ENCODE peak calls at places on chromosomes 6 and 20, in seven cellular contexts. Q is A549, C is fibroblast of mammary gland, L is GM12865, M is transverse colon, I is cardiac muscle cell, J is epithelial cell of esophagus. S is an unnamed sample.

GRCh38 chr6:11298651-11299420 is 66.4 kb upstream of the NEDD9 start:
- DNase-seq in I (no peak), J (peak; percentile 16), Q (peak; percentile 16), L (no peak), M (no peak), C (no peak), S (no peak)

GRCh38 chr6:31152776-31153175 is 4.8 kb downstream of the CCHCR1 start:
- DNase-seq in C (no peak), I (no peak), L (no peak), M (no peak), J (no peak), Q (no peak), S (no peak)

GRCh38 chr6:169093770-169094553 is 159.7 kb downstream of the THBS2 start:
- DNase-seq in M (no peak), J (no peak), I (no peak), Q (no peak), C (peak; percentile 29), L (no peak), S (no peak)

GRCh38 chr6:131443514-131443913 is 129.5 kb upstream of the ARG1 start:
- DNase-seq in C (no peak), M (no peak), Q (no peak), J (no peak), L (no peak), I (no peak), S (no peak)

GRCh38 chr20:46552460-46553420 is 2.3 kb upstream of the OCSTAMP start:
- DNase-seq in I (no peak), Q (no peak), C (no peak), L (peak; percentile 88), J (no peak), M (no peak), S (no peak)

GRCh38 chr20:58065508-58066361 is 162.7 kb downstream of the ANKRD60 start:
- DNase-seq in M (no peak), I (no peak), C (peak; percentile 18), L (no peak), Q (no peak), J (peak; percentile 83), S (no peak)

GRCh38 chr6:157838718-157839430 is 15.8 kb downstream of the SNX9 start:
- DNase-seq in I (no peak), J (peak; percentile 68), L (no peak), Q (no peak), M (no peak), C (no peak), S (no peak)

GRCh38 chr6:30722280-30723112 is 2.3 kb downstream of the TUBB start:
- DNase-seq in L (peak; percentile 84), I (peak; percentile 79), C (peak; percentile 76), J (peak; percentile 80), Q (peak; percentile 73), M (peak; percentile 89), S (no peak)

GRCh38 chr20:36951977-36952738 is 650 bp upstream of the SAMHD1 start:
- DNase-seq in L (no peak), C (no peak), J (no peak), Q (no peak), M (no peak), I (no peak), S (no peak)

GRCh38 chr20:25076731-25077609 is 5.0 kb downstream of the VSX1 start:
- DNase-seq in Q (peak; percentile 80), J (peak; percentile 70), L (peak; percentile 41), I (no peak), C (peak; percentile 45), M (peak; percentile 53), S (peak; percentile 31)

GRCh38 chr6:40472354-40472753 is 114.8 kb downstream of the LRFN2 start:
- DNase-seq in L (no peak), M (no peak), I (no peak), C (no peak), Q (no peak), J (no peak), S (no peak)

GRCh38 chr20:22583773-22584629 is at the start of gene FOXA2:
- DNase-seq in C (no peak), J (peak; percentile 73), Q (peak; percentile 96), I (peak; percentile 10), M (peak; percentile 79), L (no peak), S (no peak)

GRCh38 chr6:36930483-36930882 is 24.1 kb upstream of the PI16 start:
- DNase-seq in C (peak; percentile 26), M (no peak), I (no peak), L (no peak), Q (no peak), J (no peak), S (no peak)

GRCh38 chr20:49320460-49320859 is 42.6 kb upstream of the ZNFX1 start:
- DNase-seq in C (peak; percentile 46), I (peak; percentile 52), L (no peak), J (peak; percentile 58), M (no peak), Q (peak; percentile 78), S (no peak)

GRCh38 chr6:14596410-14596809 is 478.8 kb downstream of the CD83 start:
- DNase-seq in Q (peak; percentile 36), J (peak; percentile 58), M (no peak), I (no peak), L (no peak), C (peak; percentile 97), S (peak; percentile 46)

GRCh38 chr6:148343383-148343782 is 745 bp downstream of the SASH1 start:
- DNase-seq in J (no peak), C (no peak), Q (no peak), L (no peak), I (no peak), M (no peak), S (no peak)

GRCh38 chr6:33147807-33148666 is 44.2 kb downstream of the COL11A2 start:
- DNase-seq in L (peak; percentile 35), I (peak; percentile 49), M (no peak), J (peak; percentile 56), C (peak; percentile 71), Q (peak; percentile 46), S (no peak)

GRCh38 chr6:38024908-38025307 is 205.4 kb downstream of the ZFAND3 start:
- DNase-seq in I (no peak), Q (no peak), M (no peak), J (no peak), C (no peak), L (no peak), S (no peak)

GRCh38 chr20:46222521-46223007 is 85.7 kb downstream of the CDH22 start:
- DNase-seq in M (no peak), I (peak; percentile 87), Q (no peak), L (no peak), J (no peak), C (no peak), S (no peak)

GRCh38 chr20:37309941-37310590 is 20.6 kb downstream of the MANBAL start:
- DNase-seq in J (peak; percentile 79), Q (no peak), I (no peak), C (no peak), M (no peak), L (no peak), S (no peak)

GRCh38 chr6:80543598-80544181 is 437.2 kb downstream of the BCKDHB start:
- DNase-seq in I (no peak), M (no peak), Q (no peak), J (peak; percentile 78), C (peak; percentile 80), L (no peak), S (no peak)

GRCh38 chr20:19056909-19057308 is 155.5 kb upstream of the SLC24A3 start:
- DNase-seq in I (no peak), C (no peak), Q (no peak), L (no peak), M (no peak), J (no peak), S (no peak)
- TF ChIP-seq CTCF in I (no peak), C (no peak), Q (no peak), L (no peak), M (no peak), J (no peak), S (no peak)

GRCh38 chr20:19934792-19935491 is 82.2 kb upstream of the NAA20 start:
- DNase-seq in M (peak; percentile 75), C (no peak), J (peak; percentile 83), Q (peak; percentile 74), I (no peak), L (peak; percentile 22), S (no peak)

GRCh38 chr20:19936801-19937583 is 80.2 kb upstream of the NAA20 start:
- DNase-seq in M (no peak), C (no peak), Q (no peak), L (peak; percentile 23), J (no peak), I (no peak), S (no peak)

GRCh38 chr20:19938421-19938787 is 78.8 kb upstream of the NAA20 start:
- DNase-seq in C (no peak), J (no peak), L (no peak), M (no peak), Q (no peak), I (no peak), S (no peak)

GRCh38 chr20:19935842-19936241 is 81.3 kb upstream of the NAA20 start:
- DNase-seq in J (peak; percentile 95), L (no peak), I (no peak), C (no peak), M (peak; percentile 75), Q (no peak), S (no peak)

DNA sequence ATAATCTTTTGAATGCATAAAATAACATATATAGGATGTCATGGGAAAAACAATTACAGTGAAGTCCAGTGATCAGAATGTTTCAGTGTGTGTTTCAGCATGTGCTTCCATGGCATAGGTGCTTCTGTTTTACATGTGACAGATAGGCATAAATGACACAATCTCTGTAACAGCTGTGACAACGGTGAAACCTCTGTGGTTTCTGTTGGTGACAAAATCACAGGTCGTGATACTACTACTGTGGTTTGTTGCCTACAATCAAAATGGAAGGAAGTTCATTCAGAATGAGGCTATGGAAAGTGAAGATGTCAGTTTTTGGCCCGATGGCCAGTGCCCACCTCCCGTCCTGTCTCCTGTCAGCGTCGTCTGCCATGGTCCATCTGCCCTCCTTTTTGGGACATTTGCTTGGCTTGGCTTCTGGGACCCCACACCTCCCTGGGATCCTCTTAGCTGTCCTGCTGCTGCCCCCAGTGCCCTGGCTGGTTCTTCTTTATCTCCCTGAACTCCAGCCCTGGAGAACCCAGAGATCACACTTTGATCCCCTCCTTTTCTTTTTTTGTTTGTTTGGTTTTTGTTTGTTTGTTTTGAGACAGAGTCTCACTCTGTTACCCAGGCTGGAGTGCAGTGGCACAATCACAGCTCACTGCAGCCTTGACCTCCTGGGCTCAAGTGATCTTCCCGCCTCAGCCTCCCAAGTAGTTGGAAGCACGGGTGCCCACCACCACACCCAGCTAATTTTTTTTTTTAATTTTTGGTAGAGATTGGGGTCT is 79.3 kb upstream of the NAA20 start:
- DNase-seq in C (no peak), J (no peak), Q (no peak), L (peak; percentile 82), M (no peak), I (no peak), S (no peak)
- H3K4me3 ChIP-seq in C (no peak overlapping the region), J (no peak overlapping the region), Q (no peak overlapping the region), L (no peak overlapping the region), M (no peak overlapping the region), I (no peak overlapping the region), S (no peak overlapping the region)

DNA sequence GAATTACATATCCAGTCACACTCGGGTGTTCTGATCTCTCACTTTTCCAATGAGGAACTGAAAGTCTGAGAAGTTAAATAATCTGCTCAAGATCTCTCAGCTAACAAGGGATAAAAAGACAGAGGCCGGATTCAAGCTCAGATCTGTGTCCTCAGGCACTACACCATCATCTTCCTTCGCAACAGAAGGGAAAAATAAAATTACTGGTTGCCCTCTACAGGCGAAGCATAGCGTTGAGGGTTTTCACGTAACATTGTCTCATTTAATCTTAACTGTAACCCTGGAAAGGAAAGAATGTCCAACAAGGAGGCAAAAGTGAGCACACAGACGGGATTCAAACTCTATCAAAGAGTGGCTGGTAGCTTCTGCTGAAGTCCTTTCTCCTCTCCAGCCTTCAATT is 67.8 kb upstream of the ANKEF1 start:
- DNase-seq in L (peak; percentile 7), J (peak; percentile 17), C (peak; percentile 26), I (no peak), M (no peak), Q (peak; percentile 38), S (no peak)
- TF ChIP-seq CTCF in L (peak; percentile 23), J (peak; percentile 23), C (peak; percentile 54), I (peak; percentile 41), M (no peak), Q (peak; percentile 64), S (peak; percentile 38)

GRCh38 chr6:28817808-28818145 is 106.0 kb downstream of the TRIM27 start:
- DNase-seq in C (no peak), Q (no peak), M (no peak), I (no peak), J (no peak), L (no peak), S (no peak)
- H3K4me3 ChIP-seq in C (peak overlapping the region; percentile 40), Q (peak overlapping the region; percentile 51), M (no peak overlapping the region), I (no peak overlapping the region), J (no peak overlapping the region), L (no peak overlapping the region), S (no peak overlapping the region)

S was measured in epithelial cell of proximal tubule.